ENCODE peak calls at places on chromosomes 5 and 9, in six cellular contexts. I, G, L, S, K and V are unnamed samples.

GRCh38 chr9:4857163-4857562 is 64.4 kb downstream of the RCL1 start:
- DNase-seq in I (no peak), G (no peak), L (no peak), S (no peak), K (no peak), V (no peak)

GRCh38 chr5:93378073-93378472 is 202.9 kb downstream of the NR2F1-AS1 start:
- DNase-seq in I (peak), G (peak), L (no peak), S (peak), K (no peak), V (peak)

GRCh38 chr9:133727277-133727875 is 10.8 kb downstream of the SARDH start:
- DNase-seq in I (no peak), G (no peak), L (no peak), S (peak), K (no peak), V (no peak)

GRCh38 chr9:124309665-124310064 is 51.9 kb downstream of the NEK6 start:
- DNase-seq in I (peak), G (peak), L (no peak), S (peak), K (peak), V (peak)

GRCh38 chr9:34961574-34962480 is 3.7 kb downstream of the PHF24 start:
- DNase-seq in I (peak), G (peak), L (no peak), S (peak), K (peak), V (peak)

GRCh38 chr9:85741112-85741874 is 461 bp downstream of the AGTPBP1 start:
- DNase-seq in I (peak), G (no peak), L (peak), S (peak), K (peak), V (peak)

GRCh38 chr5:32612134-32612888 is 27.0 kb downstream of the SUB1 start:
- DNase-seq in I (no peak), G (peak), L (no peak), S (no peak), K (no peak), V (peak)

GRCh38 chr5:120134944-120135343 is 329.2 kb upstream of the PRR16 start:
- DNase-seq in I (no peak), G (no peak), L (no peak), S (no peak), K (no peak), V (no peak)

GRCh38 chr5:124289641-124290201 is 456.7 kb downstream of the ZNF608 start:
- DNase-seq in I (no peak), G (no peak), L (no peak), S (no peak), K (no peak), V (no peak)